ENCODE peak calls at places on chromosomes 4 and X, in ten cellular contexts. One of them, this sample, is unnamed.

GRCh38 chr4:121070274-121070673 is 2.1 kb downstream of the NDNF start:
- DNase-seq in left lung: peak
- DNase-seq in cardiac fibroblast: no peak
- DNase-seq in effector memory CD4-positive, alpha-beta T cell: no peak
- DNase-seq in tibial artery: peak
- DNase-seq in adrenal gland: no peak
- DNase-seq in testis: no peak
- DNase-seq in GM12865: no peak
- DNase-seq in CD8-positive, alpha-beta memory T cell: no peak
- DNase-seq in lung: peak
- DNase-seq in this sample: peak

GRCh38 chr4:140595065-140595464 is 26.3 kb upstream of the UCP1 start:
- DNase-seq in left lung: no peak
- DNase-seq in cardiac fibroblast: peak
- DNase-seq in effector memory CD4-positive, alpha-beta T cell: no peak
- DNase-seq in tibial artery: no peak
- DNase-seq in adrenal gland: no peak
- DNase-seq in testis: peak
- DNase-seq in GM12865: peak
- DNase-seq in CD8-positive, alpha-beta memory T cell: no peak
- DNase-seq in lung: no peak
- DNase-seq in this sample: peak

GRCh38 chr4:20176881-20177280 is 74.8 kb upstream of the SLIT2 start:
- DNase-seq in left lung: no peak
- DNase-seq in cardiac fibroblast: no peak
- DNase-seq in effector memory CD4-positive, alpha-beta T cell: no peak
- DNase-seq in tibial artery: no peak
- DNase-seq in adrenal gland: no peak
- DNase-seq in testis: no peak
- DNase-seq in GM12865: no peak
- DNase-seq in CD8-positive, alpha-beta memory T cell: no peak
- DNase-seq in lung: no peak
- DNase-seq in this sample: no peak

GRCh38 chr4:77232653-77233052 is 75.6 kb downstream of the CCNG2 start:
- DNase-seq in left lung: no peak
- DNase-seq in cardiac fibroblast: no peak
- DNase-seq in effector memory CD4-positive, alpha-beta T cell: no peak
- DNase-seq in tibial artery: no peak
- DNase-seq in adrenal gland: no peak
- DNase-seq in testis: no peak
- DNase-seq in GM12865: no peak
- DNase-seq in CD8-positive, alpha-beta memory T cell: no peak
- DNase-seq in lung: no peak
- DNase-seq in this sample: no peak

GRCh38 chr4:140081582-140082398 is 72.2 kb downstream of the MAML3 start:
- DNase-seq in left lung: no peak
- DNase-seq in cardiac fibroblast: no peak
- DNase-seq in effector memory CD4-positive, alpha-beta T cell: no peak
- DNase-seq in tibial artery: no peak
- DNase-seq in adrenal gland: no peak
- DNase-seq in testis: no peak
- DNase-seq in GM12865: no peak
- DNase-seq in CD8-positive, alpha-beta memory T cell: no peak
- DNase-seq in lung: no peak
- DNase-seq in this sample: no peak

GRCh38 chr4:40255722-40256281 is 59.0 kb downstream of the RHOH start:
- DNase-seq in left lung: no peak
- DNase-seq in cardiac fibroblast: peak
- DNase-seq in effector memory CD4-positive, alpha-beta T cell: no peak
- DNase-seq in tibial artery: no peak
- DNase-seq in adrenal gland: no peak
- DNase-seq in testis: no peak
- DNase-seq in GM12865: no peak
- DNase-seq in CD8-positive, alpha-beta memory T cell: no peak
- DNase-seq in lung: no peak
- DNase-seq in this sample: no peak

GRCh38 chr4:2388430-2389182 is 29.8 kb downstream of the ZFYVE28 start:
- DNase-seq in left lung: no peak
- DNase-seq in cardiac fibroblast: peak
- DNase-seq in effector memory CD4-positive, alpha-beta T cell: no peak
- DNase-seq in tibial artery: no peak
- DNase-seq in adrenal gland: no peak
- DNase-seq in testis: no peak
- DNase-seq in GM12865: no peak
- DNase-seq in CD8-positive, alpha-beta memory T cell: no peak
- DNase-seq in lung: no peak
- DNase-seq in this sample: no peak

GRCh38 chr4:43330288-43330687 is 437.8 kb downstream of the GRXCR1 start:
- DNase-seq in left lung: no peak
- DNase-seq in cardiac fibroblast: peak
- DNase-seq in effector memory CD4-positive, alpha-beta T cell: no peak
- DNase-seq in tibial artery: no peak
- DNase-seq in adrenal gland: no peak
- DNase-seq in testis: no peak
- DNase-seq in GM12865: no peak
- DNase-seq in CD8-positive, alpha-beta memory T cell: no peak
- DNase-seq in lung: no peak
- DNase-seq in this sample: no peak

GRCh38 chr4:74278490-74278889 is 29.8 kb upstream of the EPGN start:
- DNase-seq in left lung: no peak
- DNase-seq in cardiac fibroblast: no peak
- DNase-seq in effector memory CD4-positive, alpha-beta T cell: no peak
- DNase-seq in tibial artery: no peak
- DNase-seq in adrenal gland: peak
- DNase-seq in testis: no peak
- DNase-seq in GM12865: no peak
- DNase-seq in CD8-positive, alpha-beta memory T cell: no peak
- DNase-seq in lung: no peak
- DNase-seq in this sample: no peak

GRCh38 chrX:291411-291901 is 10.3 kb downstream of the PLCXD1 start:
- DNase-seq in left lung: peak
- DNase-seq in cardiac fibroblast: no peak
- DNase-seq in effector memory CD4-positive, alpha-beta T cell: no peak
- DNase-seq in tibial artery: peak
- DNase-seq in adrenal gland: peak
- DNase-seq in testis: no peak
- DNase-seq in GM12865: no peak
- DNase-seq in CD8-positive, alpha-beta memory T cell: no peak
- DNase-seq in lung: no peak
- DNase-seq in this sample: peak

GRCh38 chr4:155818639-155819038 is 47.4 kb downstream of the ASIC5 start:
- DNase-seq in left lung: no peak
- DNase-seq in cardiac fibroblast: peak
- DNase-seq in effector memory CD4-positive, alpha-beta T cell: no peak
- DNase-seq in tibial artery: no peak
- DNase-seq in adrenal gland: no peak
- DNase-seq in testis: no peak
- DNase-seq in GM12865: no peak
- DNase-seq in CD8-positive, alpha-beta memory T cell: no peak
- DNase-seq in lung: no peak
- DNase-seq in this sample: no peak

GRCh38 chr4:3523146-3523627 is 9.0 kb downstream of the LRPAP1 start:
- DNase-seq in left lung: peak
- DNase-seq in cardiac fibroblast: no peak
- DNase-seq in effector memory CD4-positive, alpha-beta T cell: no peak
- DNase-seq in tibial artery: no peak
- DNase-seq in adrenal gland: no peak
- DNase-seq in testis: no peak
- DNase-seq in GM12865: no peak
- DNase-seq in CD8-positive, alpha-beta memory T cell: no peak
- DNase-seq in lung: no peak
- DNase-seq in this sample: no peak

GRCh38 chr4:3522651-3523050 is 9.6 kb downstream of the LRPAP1 start:
- DNase-seq in left lung: peak
- DNase-seq in cardiac fibroblast: no peak
- DNase-seq in effector memory CD4-positive, alpha-beta T cell: no peak
- DNase-seq in tibial artery: no peak
- DNase-seq in adrenal gland: no peak
- DNase-seq in testis: no peak
- DNase-seq in GM12865: no peak
- DNase-seq in CD8-positive, alpha-beta memory T cell: no peak
- DNase-seq in lung: no peak
- DNase-seq in this sample: no peak

GRCh38 chr4:3520796-3521600 is 11.2 kb downstream of the LRPAP1 start:
- DNase-seq in left lung: peak
- DNase-seq in cardiac fibroblast: no peak
- DNase-seq in effector memory CD4-positive, alpha-beta T cell: no peak
- DNase-seq in tibial artery: no peak
- DNase-seq in adrenal gland: no peak
- DNase-seq in testis: no peak
- DNase-seq in GM12865: no peak
- DNase-seq in CD8-positive, alpha-beta memory T cell: no peak
- DNase-seq in lung: no peak
- DNase-seq in this sample: no peak

GRCh38 chr4:3521621-3522325 is 10.4 kb downstream of the LRPAP1 start:
- DNase-seq in left lung: peak
- DNase-seq in cardiac fibroblast: no peak
- DNase-seq in effector memory CD4-positive, alpha-beta T cell: no peak
- DNase-seq in tibial artery: no peak
- DNase-seq in adrenal gland: no peak
- DNase-seq in testis: no peak
- DNase-seq in GM12865: no peak
- DNase-seq in CD8-positive, alpha-beta memory T cell: no peak
- DNase-seq in lung: no peak
- DNase-seq in this sample: no peak

DNA sequence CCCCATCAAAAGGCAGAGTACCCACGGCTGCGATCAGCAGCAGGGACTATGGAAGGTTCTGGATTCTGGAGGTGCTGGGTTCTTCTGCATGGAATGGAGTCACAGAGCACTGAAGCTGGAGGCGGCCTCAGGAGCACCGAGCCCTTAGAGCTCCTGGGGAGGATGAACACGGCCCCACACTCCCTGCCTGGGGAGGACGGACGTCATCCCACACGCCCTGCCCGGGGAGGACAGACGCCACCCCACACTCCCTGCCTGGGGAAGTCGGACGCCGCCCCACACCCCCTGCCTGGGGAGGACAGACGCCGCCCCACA is 9.9 kb downstream of the LRPAP1 start:
- DNase-seq in left lung: no peak
- DNase-seq in cardiac fibroblast: no peak
- DNase-seq in effector memory CD4-positive, alpha-beta T cell: no peak
- DNase-seq in tibial artery: no peak
- DNase-seq in adrenal gland: no peak
- DNase-seq in testis: no peak
- DNase-seq in GM12865: no peak
- DNase-seq in CD8-positive, alpha-beta memory T cell: no peak
- DNase-seq in lung: no peak
- DNase-seq in this sample: no peak
- H3K4me3 ChIP-seq in left lung: no peak
- H3K4me3 ChIP-seq in cardiac fibroblast: no peak
- H3K4me3 ChIP-seq in effector memory CD4-positive, alpha-beta T cell: no peak
- H3K4me3 ChIP-seq in tibial artery: no peak
- H3K4me3 ChIP-seq in adrenal gland: no peak
- H3K4me3 ChIP-seq in testis: no peak
- H3K4me3 ChIP-seq in GM12865: no peak
- H3K4me3 ChIP-seq in CD8-positive, alpha-beta memory T cell: no peak
- H3K4me3 ChIP-seq in lung: no peak
- H3K4me3 ChIP-seq in this sample: no peak

GRCh38 chr4:106312997-106313522 is 2.9 kb downstream of the TBCK start:
- DNase-seq in left lung: no peak
- DNase-seq in cardiac fibroblast: no peak
- DNase-seq in effector memory CD4-positive, alpha-beta T cell: no peak
- DNase-seq in tibial artery: no peak
- DNase-seq in adrenal gland: no peak
- DNase-seq in testis: no peak
- DNase-seq in GM12865: no peak
- DNase-seq in CD8-positive, alpha-beta memory T cell: no peak
- DNase-seq in lung: no peak
- DNase-seq in this sample: no peak
- H3K4me3 ChIP-seq in left lung: no peak
- H3K4me3 ChIP-seq in cardiac fibroblast: no peak
- H3K4me3 ChIP-seq in effector memory CD4-positive, alpha-beta T cell: no peak
- H3K4me3 ChIP-seq in tibial artery: no peak
- H3K4me3 ChIP-seq in adrenal gland: no peak
- H3K4me3 ChIP-seq in testis: no peak
- H3K4me3 ChIP-seq in GM12865: no peak
- H3K4me3 ChIP-seq in CD8-positive, alpha-beta memory T cell: no peak
- H3K4me3 ChIP-seq in lung: no peak
- H3K4me3 ChIP-seq in this sample: no peak

DNA sequence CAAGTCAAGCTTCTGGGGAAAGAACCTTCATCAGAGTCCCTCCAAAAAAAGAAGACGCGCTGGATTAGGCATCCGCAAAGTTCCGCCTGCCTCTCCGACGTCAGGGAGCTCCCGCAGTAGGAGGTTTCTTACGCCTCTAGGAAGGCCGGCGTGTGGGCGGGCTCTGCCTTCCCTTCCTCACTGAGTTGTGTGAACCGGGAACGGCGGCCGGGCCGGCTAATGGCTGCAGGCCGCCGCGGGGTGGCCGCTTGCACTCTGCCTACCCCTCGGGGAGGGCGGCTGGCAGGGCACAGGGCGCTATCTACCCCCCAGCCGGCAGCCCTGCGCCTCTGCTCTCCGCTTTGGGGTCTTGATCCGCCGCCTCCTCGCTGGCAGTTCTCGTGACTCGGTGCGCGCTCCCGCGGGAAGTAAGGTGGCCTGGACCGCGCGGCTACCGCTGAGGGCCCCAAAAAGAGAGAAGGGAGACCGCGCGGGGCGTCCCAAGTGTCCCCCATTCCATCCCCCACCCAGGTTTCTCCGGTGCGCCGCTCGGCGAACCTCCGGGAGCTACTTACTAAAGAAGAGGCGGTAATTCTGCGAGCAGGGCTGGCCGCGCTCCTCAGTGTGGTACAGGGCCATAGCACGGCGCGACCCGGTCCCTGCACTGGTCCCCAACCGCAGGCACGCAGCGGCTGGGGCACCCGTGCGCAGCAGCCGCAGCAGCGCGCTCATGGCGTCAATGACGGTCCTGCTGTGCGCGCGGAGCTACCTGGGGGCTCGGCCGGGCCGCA is at the start of gene PPA2:
- DNase-seq in left lung: peak
- DNase-seq in cardiac fibroblast: peak
- DNase-seq in effector memory CD4-positive, alpha-beta T cell: peak
- DNase-seq in tibial artery: peak
- DNase-seq in adrenal gland: peak
- DNase-seq in testis: peak
- DNase-seq in GM12865: peak
- DNase-seq in CD8-positive, alpha-beta memory T cell: peak
- DNase-seq in lung: peak
- DNase-seq in this sample: peak
- H3K4me3 ChIP-seq in left lung: peak
- H3K4me3 ChIP-seq in cardiac fibroblast: peak
- H3K4me3 ChIP-seq in effector memory CD4-positive, alpha-beta T cell: peak
- H3K4me3 ChIP-seq in tibial artery: peak
- H3K4me3 ChIP-seq in adrenal gland: peak
- H3K4me3 ChIP-seq in testis: peak
- H3K4me3 ChIP-seq in GM12865: peak
- H3K4me3 ChIP-seq in CD8-positive, alpha-beta memory T cell: peak
- H3K4me3 ChIP-seq in lung: peak
- H3K4me3 ChIP-seq in this sample: peak

DNA sequence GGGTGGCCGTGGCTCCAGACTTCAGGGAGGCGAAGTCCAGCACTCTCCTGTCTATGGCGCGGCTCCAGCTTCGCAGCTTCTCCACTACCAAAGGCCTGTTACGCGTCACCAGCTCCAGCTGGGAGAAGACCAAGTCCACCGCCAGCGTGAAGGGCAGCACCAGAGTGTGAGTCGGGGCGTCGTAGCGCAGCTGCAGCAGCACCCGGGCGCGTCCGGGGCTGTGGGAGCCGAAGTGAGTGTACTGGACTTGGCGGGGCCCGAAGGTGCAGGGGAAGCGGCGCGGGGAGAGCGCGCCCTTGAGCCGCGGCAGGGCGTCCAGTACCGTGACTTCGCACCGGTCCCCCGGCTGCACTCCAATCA is 435 bp downstream of the FREM3 start:
- DNase-seq in left lung: no peak
- DNase-seq in cardiac fibroblast: peak
- DNase-seq in effector memory CD4-positive, alpha-beta T cell: no peak
- DNase-seq in tibial artery: no peak
- DNase-seq in adrenal gland: peak
- DNase-seq in testis: no peak
- DNase-seq in GM12865: no peak
- DNase-seq in CD8-positive, alpha-beta memory T cell: no peak
- DNase-seq in lung: no peak
- DNase-seq in this sample: peak
- H3K4me3 ChIP-seq in left lung: peak
- H3K4me3 ChIP-seq in cardiac fibroblast: no peak
- H3K4me3 ChIP-seq in effector memory CD4-positive, alpha-beta T cell: peak
- H3K4me3 ChIP-seq in tibial artery: peak
- H3K4me3 ChIP-seq in adrenal gland: no peak
- H3K4me3 ChIP-seq in testis: peak
- H3K4me3 ChIP-seq in GM12865: no peak
- H3K4me3 ChIP-seq in CD8-positive, alpha-beta memory T cell: no peak
- H3K4me3 ChIP-seq in lung: no peak
- H3K4me3 ChIP-seq in this sample: peak